ENCODE peak calls at places on chromosome 14, in nine cellular contexts. Q, C, B, K, L, E, P, X and Y are unnamed samples.

GRCh38 chr14:63175531-63175930 is 28.7 kb upstream of the RHOJ start:
- DNase-seq in C (no peak), B (no peak), E (no peak), K (no peak), Q (no peak), X (no peak), L (no peak), P (no peak), Y (no peak)

GRCh38 chr14:104141621-104142091 is 3.3 kb downstream of the KIF26A start:
- DNase-seq in K (no peak), L (no peak), X (no peak), P (no peak), E (no peak), C (no peak), B (no peak), Q (no peak), Y (no peak)

GRCh38 chr14:89767861-89768268 is 186.7 kb downstream of the EFCAB11 start:
- DNase-seq in K (peak), E (peak), P (peak), B (peak), X (peak), Q (no peak), L (peak), C (peak), Y (peak)

GRCh38 chr14:28577187-28577586 is 189.4 kb upstream of the FOXG1 start:
- DNase-seq in E (no peak), C (no peak), X (no peak), Q (no peak), L (no peak), K (no peak), P (no peak), B (no peak), Y (no peak)

GRCh38 chr14:104782086-104782822 is 13.3 kb downstream of the AKT1 start:
- DNase-seq in P (no peak), E (peak), C (no peak), Q (no peak), B (no peak), X (no peak), L (no peak), K (no peak), Y (no peak)

GRCh38 chr14:100076133-100076532 is 10.9 kb downstream of the EVL start:
- DNase-seq in K (peak), B (no peak), P (no peak), Q (no peak), L (no peak), C (no peak), X (no peak), E (no peak), Y (no peak)

GRCh38 chr14:68627050-68627867 is 165.6 kb downstream of the ZFP36L1 start:
- DNase-seq in E (no peak), X (no peak), P (no peak), C (peak), B (no peak), L (no peak), K (peak), Q (no peak), Y (peak)

GRCh38 chr14:89425931-89426330 is 8.9 kb upstream of the FOXN3 start:
- DNase-seq in C (peak), Q (no peak), P (no peak), K (peak), B (no peak), X (no peak), L (no peak), E (no peak), Y (peak)